ENCODE peak calls at places on chromosomes 5 and 9, in eight cellular contexts. M is AG08396; Z is Right ventricle myocardium inferior; W is PC-9; F is CD4-positive, alpha-beta memory T cell; G is stimulated activated CD8-positive, alpha-beta memory T cell treated with anti-CD3 and anti-CD28 coated beads, Interleukin-15, amount 100 ng/mL, for 48 hours; O is amygdala; U is foreskin fibroblast. T is an unnamed sample.

GRCh38 chr5:1747803-1748085 is 51.9 kb downstream of the MRPL36 start:
- DNase-seq in M (no peak), Z (no peak), W (no peak), F (no peak), G (no peak), O (no peak), U (no peak), T (no peak)

GRCh38 chr5:69166686-69167487 is at the start of gene CCNB1:
- DNase-seq in M (peak; percentile 99), Z (peak; percentile 98), W (peak; percentile 98), F (peak; percentile 95), G (peak; percentile 98), O (peak; percentile 93), U (peak; percentile 96), T (peak; percentile 74)

GRCh38 chr9:92850898-92851297 is 26.9 kb downstream of the ZNF484 start:
- DNase-seq in M (no peak), Z (no peak), W (no peak), F (no peak), G (no peak), O (no peak), U (no peak), T (no peak)

GRCh38 chr5:101024299-101024698 is 121.2 kb upstream of the ST8SIA4 start:
- DNase-seq in M (no peak), Z (no peak), W (no peak), F (no peak), G (no peak), O (no peak), U (no peak), T (no peak)

GRCh38 chr5:56003179-56003578 is 8.4 kb upstream of the IL6ST start:
- DNase-seq in M (peak; percentile 32), Z (no peak), W (peak; percentile 18), F (no peak), G (no peak), O (no peak), U (peak; percentile 81), T (no peak)

GRCh38 chr5:118883396-118883795 is 105.0 kb downstream of the DTWD2 start:
- DNase-seq in M (no peak), Z (no peak), W (no peak), F (no peak), G (no peak), O (no peak), U (no peak), T (no peak)

GRCh38 chr9:126591083-126591482 is 22.6 kb upstream of the LMX1B start:
- DNase-seq in M (no peak), Z (no peak), W (no peak), F (no peak), G (no peak), O (no peak), U (no peak), T (no peak)

GRCh38 chr9:134343637-134344036 is 17.4 kb downstream of the RXRA start:
- DNase-seq in M (no peak), Z (peak; percentile 87), W (no peak), F (no peak), G (no peak), O (no peak), U (no peak), T (no peak)

GRCh38 chr9:87613265-87614111 is 112.4 kb upstream of the CTSL start:
- DNase-seq in M (no peak), Z (no peak), W (no peak), F (no peak), G (no peak), O (no peak), U (no peak), T (no peak)

GRCh38 chr5:76269259-76269958 is 133.7 kb upstream of the IQGAP2 start:
- DNase-seq in M (no peak), Z (no peak), W (no peak), F (no peak), G (peak; percentile 40), O (no peak), U (no peak), T (no peak)

GRCh38 chr9:33765411-33765810 is 29.9 kb upstream of the PRSS3 start:
- DNase-seq in M (no peak), Z (no peak), W (no peak), F (no peak), G (no peak), O (no peak), U (peak; percentile 68), T (no peak)

GRCh38 chr9:134642385-134643181 is 980 bp downstream of the COL5A1 start:
- DNase-seq in M (peak; percentile 91), Z (peak; percentile 83), W (peak; percentile 21), F (no peak), G (no peak), O (no peak), U (peak; percentile 90), T (no peak)

GRCh38 chr5:168666356-168666755 is 87.2 kb upstream of the PANK3 start:
- DNase-seq in M (no peak), Z (no peak), W (no peak), F (no peak), G (no peak), O (no peak), U (no peak), T (no peak)

GRCh38 chr5:164302533-164303235 is 797.3 kb downstream of the MAT2B start:
- DNase-seq in M (no peak), Z (no peak), W (no peak), F (no peak), G (no peak), O (no peak), U (no peak), T (no peak)

GRCh38 chr9:100190339-100190738 is 91.3 kb downstream of the INVS start:
- DNase-seq in M (no peak), Z (no peak), W (no peak), F (no peak), G (no peak), O (no peak), U (no peak), T (no peak)

GRCh38 chr5:104611419-104611818 is 1048.8 kb upstream of the NUDT12 start:
- DNase-seq in M (no peak), Z (no peak), W (no peak), F (no peak), G (no peak), O (no peak), U (no peak), T (no peak)

GRCh38 chr5:88613051-88613450 is 269.9 kb downstream of the MEF2C start:
- DNase-seq in M (no peak), Z (no peak), W (no peak), F (no peak), G (no peak), O (no peak), U (no peak), T (no peak)

GRCh38 chr9:110744753-110745522 is 76.3 kb downstream of the MUSK start:
- DNase-seq in M (peak; percentile 75), Z (no peak), W (peak; percentile 72), F (no peak), G (no peak), O (no peak), U (peak; percentile 99), T (peak; percentile 66)

GRCh38 chr9:38018964-38019602 is 49.9 kb downstream of the SHB start:
- DNase-seq in M (peak; percentile 50), Z (no peak), W (no peak), F (no peak), G (no peak), O (no peak), U (peak; percentile 78), T (no peak)

GRCh38 chr5:173050791-173051190 is 5.4 kb upstream of the CREBRF start:
- DNase-seq in M (no peak), Z (no peak), W (no peak), F (no peak), G (no peak), O (no peak), U (no peak), T (no peak)

GRCh38 chr5:3394877-3395599 is 200.6 kb upstream of the IRX1 start:
- DNase-seq in M (no peak), Z (no peak), W (no peak), F (no peak), G (no peak), O (no peak), U (no peak), T (no peak)

GRCh38 chr5:159515197-159515596 is 184.9 kb upstream of the IL12B start:
- DNase-seq in M (no peak), Z (no peak), W (no peak), F (no peak), G (no peak), O (no peak), U (no peak), T (no peak)

GRCh38 chr9:5459289-5459829 is 9.0 kb downstream of the CD274 start:
- DNase-seq in M (no peak), Z (no peak), W (no peak), F (no peak), G (no peak), O (no peak), U (no peak), T (no peak)